ENCODE peak calls at places on chromosomes 4 and X, in eight cellular contexts. Z is A673, J is kidney, G is heart left ventricle, W is mammary epithelial cell, X is BJ, V is activated B cell treated with CpG ODN at 0.5 μM for 24 hours, C is mucosa of descending colon. M is an unnamed sample.

GRCh38 chrX:150649096-150649870 is 43.9 kb upstream of the MTMR1 start:
- DNase-seq in W (no peak), J (no peak), V (no peak), G (peak), C (no peak), X (peak), Z (no peak), M (peak)

GRCh38 chr4:35358001-35358584 is 886.2 kb downstream of the ARAP2 start:
- DNase-seq in C (no peak), W (peak), Z (no peak), V (no peak), J (no peak), G (no peak), X (no peak), M (no peak)

GRCh38 chr4:41142946-41143720 is 71.2 kb downstream of the APBB2 start:
- DNase-seq in X (peak), V (no peak), W (peak), G (peak), C (no peak), J (no peak), Z (peak), M (peak)

GRCh38 chr4:180665481-180665880 is 1577.7 kb upstream of the TENM3 start:
- DNase-seq in C (no peak), J (no peak), V (no peak), Z (peak), X (no peak), G (no peak), W (no peak), M (no peak)

GRCh38 chr4:72314869-72315268 is 254.2 kb downstream of the ADAMTS3 start:
- DNase-seq in G (no peak), X (no peak), W (peak), J (no peak), V (no peak), C (no peak), Z (peak), M (peak)

GRCh38 chr4:4471195-4471594 is 70.7 kb downstream of the STX18 start:
- DNase-seq in X (no peak), J (no peak), C (no peak), W (no peak), V (no peak), Z (no peak), G (no peak), M (no peak)

GRCh38 chr4:80171251-80171650 is 26.1 kb upstream of the PRDM8 start:
- DNase-seq in V (no peak), W (no peak), C (no peak), G (no peak), J (no peak), X (no peak), Z (no peak), M (no peak)

GRCh38 chrX:65745427-65745826 is 78.0 kb downstream of the MSN start:
- DNase-seq in J (no peak), C (no peak), V (no peak), G (no peak), W (no peak), Z (no peak), X (no peak), M (no peak)

GRCh38 chr4:39043058-39043696 is 11.0 kb upstream of the TMEM156 start:
- DNase-seq in V (no peak), J (no peak), X (peak), C (no peak), Z (no peak), G (no peak), W (peak), M (no peak)

GRCh38 chr4:148215202-148215601 is 227.0 kb downstream of the NR3C2 start:
- DNase-seq in W (no peak), G (no peak), J (no peak), V (no peak), Z (no peak), X (no peak), C (no peak), M (peak)

GRCh38 chrX:6384391-6384790 is 150.5 kb downstream of the VCX3A start:
- DNase-seq in Z (no peak), V (no peak), W (no peak), G (no peak), C (no peak), X (no peak), J (no peak), M (no peak)

GRCh38 chrX:40094041-40094899 is 3.5 kb downstream of the BCOR start:
- DNase-seq in Z (peak), W (no peak), V (peak), J (peak), C (peak), G (peak), X (no peak), M (peak)

GRCh38 chr4:88843067-88843723 is 145.6 kb upstream of the NAP1L5 start:
- DNase-seq in G (no peak), C (peak), J (no peak), X (no peak), W (no peak), Z (peak), V (no peak), M (no peak)

GRCh38 chr4:25439913-25440477 is 62.9 kb downstream of the ANAPC4 start:
- DNase-seq in G (peak), W (peak), V (no peak), Z (peak), C (no peak), J (no peak), X (no peak), M (peak)

GRCh38 chr4:128191115-128191897 is 96.3 kb downstream of the PGRMC2 start:
- DNase-seq in V (peak), C (peak), G (peak), W (peak), X (peak), Z (peak), J (no peak), M (peak)

GRCh38 chr4:81052119-81053068 is 21.9 kb downstream of the BMP3 start:
- DNase-seq in V (peak), Z (peak), W (peak), C (peak), X (no peak), J (no peak), G (no peak), M (peak)

GRCh38 chrX:125713633-125714032 is 394.0 kb downstream of the TEX13C start:
- DNase-seq in W (no peak), V (no peak), X (no peak), Z (no peak), C (no peak), J (no peak), G (no peak), M (no peak)

GRCh38 chr4:184843984-184844554 is 18.3 kb upstream of the ACSL1 start:
- DNase-seq in J (no peak), V (no peak), G (no peak), X (no peak), W (no peak), C (no peak), Z (no peak), M (no peak)

GRCh38 chrX:56792270-56793111 is 63.4 kb downstream of the NBDY start:
- DNase-seq in G (no peak), V (no peak), Z (no peak), W (no peak), C (no peak), J (no peak), X (no peak), M (no peak)

GRCh38 chrX:129654652-129655546 is at the start of gene APLN:
- DNase-seq in Z (peak), G (peak), W (peak), X (no peak), C (peak), V (no peak), J (peak), M (peak)

GRCh38 chr4:76342191-76342590 is 35.7 kb downstream of the STBD1 start:
- DNase-seq in C (no peak), Z (no peak), J (no peak), X (no peak), V (no peak), W (no peak), G (no peak), M (no peak)

GRCh38 chrX:1876041-1876440 is 261.2 kb downstream of the ASMT start:
- DNase-seq in G (no peak), V (no peak), W (no peak), C (no peak), X (no peak), Z (no peak), J (no peak), M (no peak)

GRCh38 chr4:85701881-85702321 is 227.0 kb downstream of the ARHGAP24 start:
- DNase-seq in X (no peak), V (no peak), G (no peak), W (no peak), J (no peak), Z (no peak), C (no peak), M (no peak)

GRCh38 chr4:3307891-3308575 is 15.2 kb downstream of the RGS12 start:
- DNase-seq in X (no peak), W (no peak), J (peak), Z (no peak), C (no peak), V (no peak), G (no peak), M (peak)

GRCh38 chrX:19886375-19886774 is 1.0 kb downstream of the SH3KBP1 start:
- DNase-seq in J (no peak), X (no peak), W (no peak), V (no peak), G (no peak), Z (no peak), C (no peak), M (no peak)

GRCh38 chrX:9865804-9866471 is 79.7 kb downstream of the SHROOM2 start:
- DNase-seq in V (no peak), W (peak), J (no peak), G (no peak), C (no peak), X (no peak), Z (no peak), M (no peak)

GRCh38 chr4:119337010-119337409 is 15.1 kb upstream of the FABP2 start:
- DNase-seq in V (no peak), G (no peak), Z (peak), W (no peak), C (no peak), X (no peak), J (no peak), M (no peak)

GRCh38 chrX:31279359-31279758 is 207.5 kb upstream of the FTHL17 start:
- DNase-seq in W (peak), V (no peak), J (no peak), X (no peak), G (no peak), Z (peak), C (no peak), M (no peak)
- TF ChIP-seq CTCF in W (peak), V (no peak), J (no peak), X (peak), G (peak), Z (peak), C (no peak), M (no peak)

DNA sequence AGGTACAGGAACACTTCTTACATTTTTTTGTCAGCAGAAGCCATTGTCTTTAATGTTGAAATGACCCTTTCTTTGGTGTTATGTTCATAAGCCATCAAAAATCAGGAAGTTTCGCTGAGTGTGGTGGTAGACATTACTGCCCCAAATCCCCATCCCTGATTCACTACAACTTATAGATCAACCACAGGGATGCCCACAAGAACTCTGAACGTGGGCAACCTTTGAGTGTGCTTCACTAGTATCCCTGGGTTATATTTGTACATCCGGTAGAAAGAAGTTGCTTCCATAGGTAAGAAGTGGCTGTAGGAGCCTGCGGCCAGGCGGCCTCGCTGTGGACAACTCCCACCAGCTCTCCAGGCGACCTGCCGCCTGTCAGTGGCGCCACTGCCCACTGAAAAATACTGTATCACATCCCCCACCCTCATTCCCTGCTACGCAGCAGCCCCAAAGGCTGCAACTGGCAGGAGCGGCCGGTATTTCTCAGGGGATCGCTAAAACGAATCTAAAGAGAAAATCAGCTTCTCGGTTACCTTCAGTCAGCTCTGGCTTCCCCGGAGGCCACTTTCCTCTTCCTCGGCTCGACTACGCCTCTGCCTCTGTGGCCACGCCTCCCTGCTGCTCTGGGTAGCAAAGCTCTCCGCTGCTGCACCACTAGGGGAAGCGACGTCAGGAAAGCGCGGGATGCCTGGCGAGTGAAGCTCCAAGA is 13.9 kb upstream of the ETDC start:
- DNase-seq in G (peak), X (no peak), C (peak), W (no peak), V (peak), Z (no peak), J (no peak), M (peak)
- TF ChIP-seq CTCF in G (no peak), X (peak), C (no peak), W (no peak), V (no peak), Z (no peak), J (no peak), M (no peak)

DNA sequence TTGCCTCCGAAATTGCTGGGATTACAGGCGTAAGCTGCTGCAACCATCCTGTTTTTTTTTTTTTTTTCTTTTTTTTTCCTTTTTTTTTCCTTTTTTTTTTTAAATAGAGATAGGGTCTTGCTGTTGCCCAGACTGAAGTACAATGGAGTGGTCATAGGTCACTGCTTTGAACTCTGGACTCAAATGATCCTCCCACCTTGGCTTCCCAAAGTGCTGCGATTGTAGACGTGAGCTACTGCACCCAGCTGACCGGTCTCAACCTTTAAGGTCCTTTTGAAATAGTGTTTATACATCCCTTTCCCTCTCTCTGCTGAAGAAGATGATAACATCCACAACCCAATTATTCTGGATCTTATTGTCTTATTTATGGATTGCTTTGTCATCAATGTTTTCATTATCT is 548.7 kb downstream of the GBA3 start:
- DNase-seq in G (no peak), J (no peak), Z (no peak), V (no peak), C (no peak), X (no peak), W (no peak), M (no peak)
- TF ChIP-seq CTCF in G (no peak), J (no peak), Z (no peak), V (no peak), C (no peak), X (no peak), W (no peak), M (no peak)

GRCh38 chrX:96685205-96686099 is 810 bp downstream of the DIAPH2 start:
- DNase-seq in G (peak), W (peak), Z (peak), J (peak), C (peak), V (peak), X (no peak), M (peak)

GRCh38 chrX:96689951-96690350 is 5.3 kb downstream of the DIAPH2 start:
- DNase-seq in W (no peak), Z (no peak), C (no peak), X (no peak), G (no peak), J (no peak), V (no peak), M (no peak)

GRCh38 chrX:96692911-96693310 is 8.3 kb downstream of the DIAPH2 start:
- DNase-seq in W (no peak), G (no peak), Z (no peak), J (no peak), C (no peak), V (no peak), X (no peak), M (no peak)

GRCh38 chrX:96692454-96692853 is 7.8 kb downstream of the DIAPH2 start:
- DNase-seq in V (no peak), J (no peak), C (no peak), G (no peak), W (peak), X (no peak), Z (no peak), M (no peak)

GRCh38 chrX:96688789-96689188 is 4.1 kb downstream of the DIAPH2 start:
- DNase-seq in Z (no peak), C (no peak), V (no peak), X (no peak), J (no peak), W (no peak), G (no peak), M (no peak)
- TF ChIP-seq CTCF in Z (no peak), C (no peak), V (no peak), X (no peak), J (no peak), W (no peak), G (no peak), M (no peak)

GRCh38 chr4:36824682-36825081 is 419.9 kb upstream of the NWD2 start:
- DNase-seq in W (no peak), X (no peak), C (no peak), J (no peak), Z (no peak), G (no peak), V (no peak), M (no peak)
- TF ChIP-seq CTCF in W (no peak), X (no peak), C (no peak), J (no peak), Z (no peak), G (no peak), V (no peak), M (no peak)

GRCh38 chrX:143336261-143336660 is 181.0 kb downstream of the SPANXN3 start:
- DNase-seq in W (no peak), G (no peak), J (no peak), X (no peak), C (no peak), V (no peak), Z (no peak), M (no peak)

DNA sequence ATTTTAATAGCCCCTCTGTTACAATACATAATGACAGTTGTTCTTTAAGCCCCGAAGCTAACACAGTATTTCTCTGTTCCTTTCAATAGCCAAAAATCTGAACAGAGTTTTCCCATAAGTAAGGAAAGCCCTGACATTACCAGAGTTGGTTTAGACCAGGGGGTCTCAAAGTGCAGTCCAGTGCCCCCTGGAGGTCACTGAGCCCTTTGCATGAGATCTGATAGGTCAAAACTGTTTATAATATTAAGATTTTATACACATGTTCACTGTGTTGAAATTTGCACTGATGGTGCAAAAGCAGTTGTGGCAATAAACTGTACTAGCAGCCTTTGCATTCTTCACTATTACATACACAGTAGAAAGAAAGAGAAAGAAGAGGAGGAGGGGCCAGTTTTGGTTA is 177.1 kb downstream of the SPANXN3 start:
- DNase-seq in V (no peak), W (no peak), G (no peak), J (no peak), C (no peak), X (no peak), Z (no peak), M (no peak)
- TF ChIP-seq CTCF in V (no peak), W (no peak), G (no peak), J (no peak), C (no peak), X (no peak), Z (peak), M (no peak)

DNA sequence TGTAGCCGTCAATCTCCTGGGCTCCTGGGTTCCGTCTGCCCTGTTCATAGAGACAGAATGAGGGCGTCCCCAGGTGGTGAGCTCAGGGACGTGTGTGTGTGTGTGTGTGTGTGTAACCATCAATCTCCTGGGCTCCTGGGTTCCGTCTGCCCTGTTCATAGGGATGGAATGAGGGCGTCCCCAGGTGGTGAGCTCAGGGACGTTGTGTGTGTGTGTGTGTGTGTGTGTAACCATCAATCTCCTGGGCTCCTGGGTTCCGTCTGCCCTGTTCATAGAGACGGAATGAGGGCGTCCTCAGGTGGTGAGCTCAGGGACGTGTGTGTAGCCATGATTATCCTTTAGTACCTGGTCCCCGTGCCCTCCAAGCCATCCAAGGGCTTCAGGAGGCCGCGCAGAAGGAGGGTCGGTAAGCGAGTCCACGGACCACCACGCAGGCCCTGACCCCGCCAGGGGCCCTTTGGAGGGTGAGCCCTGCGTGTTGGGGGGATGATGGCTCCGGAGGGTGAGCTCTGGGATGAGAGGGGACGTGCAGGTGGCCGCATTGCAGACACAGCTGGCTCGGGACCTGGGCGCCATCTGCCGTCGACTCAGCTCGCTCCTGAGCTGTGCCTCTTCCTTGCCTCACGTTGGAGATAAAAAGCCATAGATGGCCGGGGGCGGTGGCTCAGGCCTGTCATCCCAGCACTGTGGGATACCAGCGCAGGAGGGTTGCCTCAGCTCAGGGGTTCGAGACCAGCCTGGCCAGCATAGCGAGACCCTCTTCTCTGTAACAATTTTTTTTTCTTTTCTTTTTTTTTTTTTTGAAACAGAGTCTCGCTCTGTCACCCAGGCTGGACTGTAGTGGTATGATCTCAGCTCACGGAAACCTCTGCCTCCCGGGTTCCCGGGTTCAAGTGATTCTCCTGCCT is 5.4 kb upstream of the GTPBP6 start:
- DNase-seq in X (no peak), V (no peak), Z (peak), C (peak), W (peak), J (peak), G (peak), M (peak)
- TF ChIP-seq CTCF in X (peak), V (no peak), Z (peak), C (no peak), W (peak), J (no peak), G (no peak), M (no peak)

DNA sequence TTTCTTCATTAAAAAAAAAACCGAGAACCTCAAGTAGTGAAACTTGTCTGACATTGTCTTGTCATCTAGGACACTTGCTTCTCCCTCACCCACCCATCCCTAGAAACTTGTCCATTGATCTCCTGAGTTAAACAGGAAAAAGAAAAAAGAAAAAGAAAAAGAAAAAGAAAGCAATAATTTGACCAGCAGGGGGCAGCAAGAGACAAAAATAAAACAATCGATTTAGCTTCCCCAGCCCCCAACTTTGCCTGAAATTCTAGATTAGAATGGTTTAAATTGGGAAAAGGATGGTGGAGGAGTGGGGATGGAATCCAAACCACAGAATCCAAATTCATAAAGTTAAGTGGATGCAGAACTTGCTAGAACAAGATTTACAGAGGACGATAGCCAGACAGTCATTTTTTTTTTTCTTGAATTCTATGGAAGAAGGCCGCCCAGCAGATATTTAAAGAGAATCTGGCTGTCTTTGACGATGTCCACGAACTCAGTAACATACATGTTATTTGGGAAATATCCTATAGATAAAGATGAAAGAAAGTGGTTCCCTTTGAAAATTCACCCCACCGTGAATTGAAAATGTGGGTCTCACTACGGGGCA is 282.9 kb downstream of the USP46 start:
- DNase-seq in Z (peak), J (no peak), C (no peak), X (peak), W (peak), G (no peak), V (no peak), M (peak)
- TF ChIP-seq CTCF in Z (peak), J (peak), C (no peak), X (peak), W (peak), G (peak), V (peak), M (peak)